ENCODE peak calls at places on chromosomes 1 and 21, in six cellular contexts. M is pancreas, F is colonic mucosa, W is body of pancreas, O is ovary, C is heart left ventricle. A is an unnamed sample. For H3K36me3, the result is how much of the 10 kb centered on the place peaks cover.

GRCh38 chr1:85612704-85613361 is 32.3 kb downstream of the CCN1 start:
- DNase-seq in M (peak), C (no peak), O (no peak), W (peak), F (no peak), A (no peak)

GRCh38 chr1:38454749-38455441 is 404.7 kb downstream of the RRAGC start:
- DNase-seq in O (no peak), F (no peak), W (no peak), C (no peak), M (no peak), A (no peak)

GRCh38 chr1:54428838-54429513 is 22.8 kb upstream of the SSBP3 start:
- DNase-seq in C (no peak), O (no peak), F (no peak), W (no peak), M (no peak), A (no peak)

GRCh38 chr1:66752000-66752592 is at the start of gene DYNLT5:
- DNase-seq in C (peak), M (peak), O (peak), W (peak), F (peak), A (no peak)

GRCh38 chr1:228218513-228219244 is 10.8 kb downstream of the OBSCN start:
- DNase-seq in M (no peak), O (no peak), C (no peak), F (no peak), W (no peak), A (no peak)

GRCh38 chr1:214303106-214303505 is 22.1 kb downstream of the SMYD2 start:
- DNase-seq in W (no peak), M (no peak), O (no peak), C (no peak), F (no peak), A (no peak)

GRCh38 chr21:44869860-44870747 is 3.4 kb downstream of the PTTG1IP start:
- DNase-seq in F (no peak), C (peak), O (peak), M (no peak), W (peak), A (no peak)

GRCh38 chr1:36126797-36127500 is 1.9 kb upstream of the COL8A2 start:
- DNase-seq in C (no peak), F (no peak), O (no peak), M (no peak), W (no peak), A (no peak)

GRCh38 chr1:117578466-117578865 is 27.4 kb upstream of the TENT5C start:
- DNase-seq in W (no peak), C (no peak), O (no peak), F (no peak), M (peak), A (no peak)

DNA sequence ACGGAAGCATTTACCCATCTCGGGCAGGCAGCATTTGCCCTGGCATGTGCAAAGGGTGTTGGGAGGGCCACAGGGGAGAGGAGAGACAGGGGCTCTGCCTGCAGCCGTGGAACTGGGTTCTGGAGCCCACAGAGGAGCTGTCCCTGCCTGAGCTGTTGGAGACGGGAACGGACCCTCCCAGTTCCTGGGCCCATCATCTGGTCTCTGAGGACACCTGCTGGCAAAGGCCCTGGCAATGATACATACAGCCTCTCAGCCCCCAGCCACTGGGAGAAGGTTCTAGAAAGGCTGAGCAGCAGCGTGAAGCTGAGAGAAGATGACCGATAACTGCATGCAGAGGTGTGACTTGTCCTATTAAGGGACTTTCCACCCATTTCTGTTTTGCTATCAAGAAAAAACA is 31.4 kb downstream of the FAAP20 start:
- DNase-seq in W (no peak), F (no peak), O (no peak), M (no peak), C (no peak), A (no peak)
- TF ChIP-seq CTCF in W (no peak), F (no peak), O (no peak), M (no peak), C (no peak), A (no peak)

DNA sequence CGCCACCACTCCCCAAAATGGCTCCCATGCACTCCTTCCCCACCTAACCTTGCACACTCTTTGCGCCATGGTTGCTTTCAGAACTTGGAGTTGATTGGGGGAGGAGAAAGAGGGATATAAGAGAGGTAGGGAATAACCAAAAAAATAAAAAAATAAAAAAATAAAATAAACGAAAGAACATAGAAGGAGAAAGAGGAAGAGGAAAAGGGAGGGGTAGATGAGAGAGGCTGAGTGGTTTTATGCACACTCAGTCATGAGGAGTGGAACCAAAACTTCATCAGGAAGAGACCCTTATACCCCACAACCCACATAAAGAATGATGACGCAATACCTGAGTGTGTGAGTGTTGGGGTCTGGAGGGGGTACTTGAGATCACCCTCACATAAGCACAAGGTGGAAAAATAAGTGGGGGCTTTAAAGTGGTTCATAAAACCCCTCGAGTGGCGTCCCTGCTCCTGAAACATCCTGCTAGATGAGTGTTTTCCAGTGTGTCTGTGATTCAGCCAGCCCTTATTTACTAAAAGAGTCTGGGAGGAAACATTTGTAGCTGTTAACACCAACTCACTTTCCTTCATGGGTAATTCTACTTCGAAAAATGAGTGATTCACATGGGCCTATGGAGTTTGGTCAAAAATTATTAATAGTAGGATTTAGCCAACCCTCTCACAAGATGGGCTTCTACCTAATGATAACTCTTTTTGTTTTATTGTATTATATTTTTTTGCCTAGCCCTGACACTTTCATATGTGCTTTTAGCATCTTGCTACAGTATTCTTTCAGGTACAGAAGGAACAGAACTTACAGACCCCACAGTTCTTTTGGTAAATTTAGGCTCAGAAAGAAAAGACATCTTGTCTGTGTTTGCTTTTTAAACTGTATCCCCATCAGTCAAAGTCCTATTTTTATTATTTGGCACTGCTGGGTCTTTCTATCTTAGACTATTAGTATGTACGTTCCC is 5.2 kb downstream of the SLAMF1 start:
- DNase-seq in C (no peak), M (no peak), F (no peak), W (no peak), O (no peak), A (no peak)
- H3K4me3 ChIP-seq in C (peak), M (no peak), F (no peak), W (no peak), O (no peak), A (peak)

GRCh38 chr1:171581766-171582165 is 40.3 kb upstream of the MYOCOS start:
- DNase-seq in F (no peak), W (no peak), C (no peak), O (no peak), M (no peak), A (no peak)

GRCh38 chr1:171581226-171581625 is 40.8 kb upstream of the MYOCOS start:
- DNase-seq in F (no peak), O (no peak), M (no peak), W (no peak), C (no peak), A (no peak)

GRCh38 chr1:171582589-171582988 is 39.5 kb upstream of the MYOCOS start:
- DNase-seq in C (no peak), M (no peak), O (no peak), W (no peak), F (no peak), A (no peak)

GRCh38 chr1:171585715-171586114 is 36.3 kb upstream of the MYOCOS start:
- DNase-seq in W (no peak), F (no peak), O (no peak), M (no peak), C (no peak), A (no peak)

GRCh38 chr1:171583581-171584194 is 38.4 kb upstream of the MYOCOS start:
- DNase-seq in C (no peak), F (no peak), W (no peak), O (no peak), M (no peak), A (no peak)
- H3K36me3 ChIP-seq in C (under half), F (under half), W (under half), O (under half), M (under half), A (under half)

DNA sequence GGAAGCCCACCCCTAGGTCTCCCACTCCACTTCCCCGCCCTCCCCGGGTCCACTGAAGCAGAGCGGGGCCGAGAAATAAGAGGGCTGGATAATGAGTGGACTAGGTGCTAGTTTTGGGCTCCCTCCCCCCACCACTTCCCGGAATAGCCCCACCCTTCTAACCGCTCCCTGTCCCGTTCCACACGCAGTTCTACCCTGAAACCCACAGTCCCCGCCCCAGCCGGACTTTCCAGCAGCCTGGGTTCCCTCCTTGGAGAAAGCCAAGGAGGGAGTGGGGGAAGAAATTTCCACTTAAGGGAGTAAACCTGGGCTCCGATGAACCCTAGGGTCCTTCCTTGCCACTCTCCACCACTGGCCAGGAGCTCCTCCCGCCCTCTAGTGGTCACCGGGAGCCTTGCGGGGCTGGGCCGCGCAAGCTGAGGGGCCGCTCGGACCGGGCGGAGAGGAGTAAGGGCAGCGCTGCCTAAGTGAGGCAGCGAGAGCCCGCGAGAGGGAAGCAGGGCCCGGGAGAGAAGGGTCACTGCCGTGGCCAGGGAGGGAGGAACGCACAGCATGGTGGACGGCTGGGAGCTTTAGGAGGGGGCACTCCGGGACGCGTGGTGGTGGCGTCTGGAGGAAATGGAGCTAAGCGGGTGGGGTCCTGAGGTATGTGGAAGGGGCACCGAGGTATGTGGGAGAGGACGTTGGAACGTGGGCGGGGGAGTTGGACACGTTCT is 14.3 kb downstream of the THBS3 start:
- DNase-seq in M (peak), C (peak), O (peak), W (peak), F (peak), A (peak)
- TF ChIP-seq CTCF in M (peak), C (peak), O (peak), W (peak), F (peak), A (peak)

DNA sequence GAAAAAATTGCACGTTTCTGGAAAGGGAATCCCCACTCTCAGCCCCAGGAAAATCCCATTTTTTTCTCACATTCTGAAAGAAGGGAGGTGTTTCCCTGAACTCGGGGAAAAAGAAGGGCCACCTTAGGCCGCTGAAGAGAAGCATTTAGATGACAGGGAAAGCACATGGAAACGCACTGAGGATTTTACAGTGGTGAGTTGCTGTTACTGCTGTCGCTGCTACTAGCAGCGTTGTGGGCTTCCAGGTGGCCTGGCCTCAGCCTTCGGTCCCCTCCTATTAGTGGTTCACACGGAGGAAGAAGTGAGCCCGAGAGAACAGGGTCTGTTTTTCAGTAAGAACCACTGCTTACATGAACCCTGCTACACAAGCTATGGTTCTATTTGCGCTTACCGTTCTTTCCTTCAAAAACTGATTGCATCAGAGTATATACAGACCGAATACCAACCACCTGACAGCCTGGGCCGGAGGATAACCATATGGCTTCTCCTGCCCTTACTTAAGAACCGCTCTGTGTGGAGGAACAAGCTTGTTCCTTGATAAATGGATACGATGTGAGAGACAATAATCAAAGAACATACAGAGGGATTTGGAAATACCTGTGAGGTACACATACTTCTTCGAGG is 986 bp upstream of the KCNT2 start:
- DNase-seq in W (peak), C (no peak), F (no peak), O (no peak), M (no peak), A (no peak)
- H3K4me3 ChIP-seq in W (no peak), C (peak), F (no peak), O (peak), M (no peak), A (no peak)

A was measured in GM06990.